ENCODE peak calls at places on chromosomes 12 and 14, in five cellular contexts. One of them, this sample, is unnamed.
A peak's percentile ranks its signal among the peaks of the same experiment; 100 is the strongest.

GRCh38 chr14:59849371-59850130 is 21.0 kb downstream of the RTN1 start:
- DNase-seq in natural killer cell: no peak
- DNase-seq in LHCN-M2: no peak
- DNase-seq in AG04449: no peak
- DNase-seq in activated CD4-positive, alpha-beta T cell treated with anti-CD3 and anti-CD28 coated beads for 4 hours: no peak
- DNase-seq in this sample: no peak

GRCh38 chr12:108854453-108855283 is 2.7 kb downstream of the SSH1 start:
- DNase-seq in natural killer cell: no peak
- DNase-seq in LHCN-M2: peak; percentile 99
- DNase-seq in AG04449: peak; percentile 98
- DNase-seq in activated CD4-positive, alpha-beta T cell treated with anti-CD3 and anti-CD28 coated beads for 4 hours: no peak
- DNase-seq in this sample: no peak

GRCh38 chr12:48956279-48957140 is 777 bp downstream of the ARF3 start:
- DNase-seq in natural killer cell: no peak
- DNase-seq in LHCN-M2: peak; percentile 95
- DNase-seq in AG04449: peak; percentile 87
- DNase-seq in activated CD4-positive, alpha-beta T cell treated with anti-CD3 and anti-CD28 coated beads for 4 hours: no peak
- DNase-seq in this sample: peak; percentile 79

GRCh38 chr12:67422081-67422480 is 152.9 kb downstream of the CAND1 start:
- DNase-seq in natural killer cell: no peak
- DNase-seq in LHCN-M2: no peak
- DNase-seq in AG04449: no peak
- DNase-seq in activated CD4-positive, alpha-beta T cell treated with anti-CD3 and anti-CD28 coated beads for 4 hours: no peak
- DNase-seq in this sample: no peak

GRCh38 chr14:53531730-53532129 is 378.6 kb upstream of the DDHD1 start:
- DNase-seq in natural killer cell: no peak
- DNase-seq in LHCN-M2: no peak
- DNase-seq in AG04449: no peak
- DNase-seq in activated CD4-positive, alpha-beta T cell treated with anti-CD3 and anti-CD28 coated beads for 4 hours: no peak
- DNase-seq in this sample: no peak

GRCh38 chr14:49882826-49883694 is 9.8 kb upstream of the ARF6 start:
- DNase-seq in natural killer cell: no peak
- DNase-seq in LHCN-M2: no peak
- DNase-seq in AG04449: no peak
- DNase-seq in activated CD4-positive, alpha-beta T cell treated with anti-CD3 and anti-CD28 coated beads for 4 hours: no peak
- DNase-seq in this sample: no peak

GRCh38 chr12:90337018-90337417 is 618.0 kb downstream of the CCER1 start:
- DNase-seq in natural killer cell: no peak
- DNase-seq in LHCN-M2: no peak
- DNase-seq in AG04449: no peak
- DNase-seq in activated CD4-positive, alpha-beta T cell treated with anti-CD3 and anti-CD28 coated beads for 4 hours: no peak
- DNase-seq in this sample: no peak

GRCh38 chr14:59482471-59483331 is 1.5 kb downstream of the L3HYPDH start:
- DNase-seq in natural killer cell: no peak
- DNase-seq in LHCN-M2: peak; percentile 89
- DNase-seq in AG04449: peak; percentile 89
- DNase-seq in activated CD4-positive, alpha-beta T cell treated with anti-CD3 and anti-CD28 coated beads for 4 hours: no peak
- DNase-seq in this sample: no peak

GRCh38 chr12:130335517-130336392 is 1.9 kb upstream of the PIWIL1 start:
- DNase-seq in natural killer cell: no peak
- DNase-seq in LHCN-M2: peak; percentile 29
- DNase-seq in AG04449: no peak
- DNase-seq in activated CD4-positive, alpha-beta T cell treated with anti-CD3 and anti-CD28 coated beads for 4 hours: no peak
- DNase-seq in this sample: no peak

GRCh38 chr12:78871566-78871965 is 7.0 kb downstream of the SYT1 start:
- DNase-seq in natural killer cell: no peak
- DNase-seq in LHCN-M2: no peak
- DNase-seq in AG04449: no peak
- DNase-seq in activated CD4-positive, alpha-beta T cell treated with anti-CD3 and anti-CD28 coated beads for 4 hours: no peak
- DNase-seq in this sample: no peak

GRCh38 chr12:121428883-121429282 is 29.0 kb downstream of the RNF34 start:
- DNase-seq in natural killer cell: no peak
- DNase-seq in LHCN-M2: no peak
- DNase-seq in AG04449: no peak
- DNase-seq in activated CD4-positive, alpha-beta T cell treated with anti-CD3 and anti-CD28 coated beads for 4 hours: no peak
- DNase-seq in this sample: no peak

GRCh38 chr12:93323625-93324165 is 54.0 kb upstream of the NUDT4 start:
- DNase-seq in natural killer cell: no peak
- DNase-seq in LHCN-M2: peak; percentile 24
- DNase-seq in AG04449: no peak
- DNase-seq in activated CD4-positive, alpha-beta T cell treated with anti-CD3 and anti-CD28 coated beads for 4 hours: no peak
- DNase-seq in this sample: no peak

GRCh38 chr14:96630281-96630680 is 128.1 kb downstream of the PAPOLA start:
- DNase-seq in natural killer cell: no peak
- DNase-seq in LHCN-M2: no peak
- DNase-seq in AG04449: no peak
- DNase-seq in activated CD4-positive, alpha-beta T cell treated with anti-CD3 and anti-CD28 coated beads for 4 hours: no peak
- DNase-seq in this sample: no peak

GRCh38 chr12:26938660-26939185 is 453 bp downstream of the FGFR1OP2 start:
- DNase-seq in natural killer cell: no peak
- DNase-seq in LHCN-M2: no peak
- DNase-seq in AG04449: no peak
- DNase-seq in activated CD4-positive, alpha-beta T cell treated with anti-CD3 and anti-CD28 coated beads for 4 hours: peak; percentile 14
- DNase-seq in this sample: no peak

GRCh38 chr14:55348766-55349453 is 62.7 kb downstream of the ATG14 start:
- DNase-seq in natural killer cell: no peak
- DNase-seq in LHCN-M2: no peak
- DNase-seq in AG04449: no peak
- DNase-seq in activated CD4-positive, alpha-beta T cell treated with anti-CD3 and anti-CD28 coated beads for 4 hours: no peak
- DNase-seq in this sample: no peak

GRCh38 chr14:51999084-51999483 is 9.7 kb downstream of the RTRAF start:
- DNase-seq in natural killer cell: no peak
- DNase-seq in LHCN-M2: peak; percentile 34
- DNase-seq in AG04449: no peak
- DNase-seq in activated CD4-positive, alpha-beta T cell treated with anti-CD3 and anti-CD28 coated beads for 4 hours: no peak
- DNase-seq in this sample: no peak

GRCh38 chr12:131773582-131774221 is 54.5 kb upstream of the MMP17 start:
- DNase-seq in natural killer cell: no peak
- DNase-seq in LHCN-M2: no peak
- DNase-seq in AG04449: no peak
- DNase-seq in activated CD4-positive, alpha-beta T cell treated with anti-CD3 and anti-CD28 coated beads for 4 hours: no peak
- DNase-seq in this sample: no peak

GRCh38 chr12:1488908-1489381 is 105.4 kb downstream of the FBXL14 start:
- DNase-seq in natural killer cell: no peak
- DNase-seq in LHCN-M2: peak; percentile 42
- DNase-seq in AG04449: no peak
- DNase-seq in activated CD4-positive, alpha-beta T cell treated with anti-CD3 and anti-CD28 coated beads for 4 hours: peak; percentile 6
- DNase-seq in this sample: no peak

GRCh38 chr12:131941116-131941986 is 8.4 kb upstream of the EP400 start:
- DNase-seq in natural killer cell: no peak
- DNase-seq in LHCN-M2: no peak
- DNase-seq in AG04449: no peak
- DNase-seq in activated CD4-positive, alpha-beta T cell treated with anti-CD3 and anti-CD28 coated beads for 4 hours: no peak
- DNase-seq in this sample: no peak

GRCh38 chr12:88600272-88600671 is 20.0 kb upstream of the KITLG start:
- DNase-seq in natural killer cell: no peak
- DNase-seq in LHCN-M2: peak; percentile 88
- DNase-seq in AG04449: peak; percentile 77
- DNase-seq in activated CD4-positive, alpha-beta T cell treated with anti-CD3 and anti-CD28 coated beads for 4 hours: no peak
- DNase-seq in this sample: no peak

GRCh38 chr12:67241482-67241881 is 27.7 kb upstream of the CAND1 start:
- DNase-seq in natural killer cell: no peak
- DNase-seq in LHCN-M2: no peak
- DNase-seq in AG04449: no peak
- DNase-seq in activated CD4-positive, alpha-beta T cell treated with anti-CD3 and anti-CD28 coated beads for 4 hours: no peak
- DNase-seq in this sample: no peak

GRCh38 chr12:38907171-38907923 is 2.0 kb upstream of the CPNE8 start:
- DNase-seq in natural killer cell: no peak
- DNase-seq in LHCN-M2: no peak
- DNase-seq in AG04449: no peak
- DNase-seq in activated CD4-positive, alpha-beta T cell treated with anti-CD3 and anti-CD28 coated beads for 4 hours: no peak
- DNase-seq in this sample: no peak

GRCh38 chr14:105492966-105493871 is 2.2 kb downstream of the TEDC1 start:
- DNase-seq in natural killer cell: no peak
- DNase-seq in LHCN-M2: no peak
- DNase-seq in AG04449: no peak
- DNase-seq in activated CD4-positive, alpha-beta T cell treated with anti-CD3 and anti-CD28 coated beads for 4 hours: no peak
- DNase-seq in this sample: no peak

GRCh38 chr12:109739747-109740693 is 26.4 kb downstream of the FAM222A start:
- DNase-seq in natural killer cell: peak; percentile 10
- DNase-seq in LHCN-M2: no peak
- DNase-seq in AG04449: no peak
- DNase-seq in activated CD4-positive, alpha-beta T cell treated with anti-CD3 and anti-CD28 coated beads for 4 hours: no peak
- DNase-seq in this sample: no peak

GRCh38 chr12:6927999-6928702 is 392 bp downstream of the ATN1 start:
- DNase-seq in natural killer cell: no peak
- DNase-seq in LHCN-M2: no peak
- DNase-seq in AG04449: no peak
- DNase-seq in activated CD4-positive, alpha-beta T cell treated with anti-CD3 and anti-CD28 coated beads for 4 hours: no peak
- DNase-seq in this sample: no peak

GRCh38 chr14:54267172-54267571 is 129.6 kb upstream of the CDKN3 start:
- DNase-seq in natural killer cell: no peak
- DNase-seq in LHCN-M2: peak; percentile 21
- DNase-seq in AG04449: no peak
- DNase-seq in activated CD4-positive, alpha-beta T cell treated with anti-CD3 and anti-CD28 coated beads for 4 hours: no peak
- DNase-seq in this sample: no peak

This sample was measured in type B pancreatic cell.